ENCODE peak calls at places on chromosome 9, in four cellular contexts. E is GM12878, B is K562, D is HepG2. J is an unnamed sample.

GRCh38 chr9:134947265-134947955 is 29.7 kb upstream of the FCN1 start:
- DNase-seq in E (no peak), B (no peak), D (no peak), J (no peak)

GRCh38 chr9:112868461-112868860 is 22.2 kb downstream of the SLC46A2 start:
- DNase-seq in E (no peak), B (no peak), D (no peak), J (no peak)

GRCh38 chr9:121718063-121718462 is 66.6 kb downstream of the DAB2IP start:
- DNase-seq in E (no peak), B (no peak), D (no peak), J (no peak)

GRCh38 chr9:37104183-37104889 is 16.0 kb upstream of the ZCCHC7 start:
- DNase-seq in E (no peak), B (peak), D (no peak), J (no peak)

GRCh38 chr9:96769989-96770388 is 7.9 kb downstream of the ZNF510 start:
- DNase-seq in E (no peak), B (no peak), D (no peak), J (no peak)

GRCh38 chr9:132141364-132141947 is 20.4 kb upstream of the NTNG2 start:
- DNase-seq in E (no peak), B (no peak), D (no peak), J (no peak)

GRCh38 chr9:35333551-35333950 is 156.4 kb upstream of the RUSC2 start:
- DNase-seq in E (no peak), B (no peak), D (no peak), J (no peak)

GRCh38 chr9:135478858-135479468 is 619 bp upstream of the PPP1R26 start:
- DNase-seq in E (no peak), B (peak), D (peak), J (peak)

GRCh38 chr9:84317563-84317962 is 23.0 kb downstream of the SLC28A3 start:
- DNase-seq in E (no peak), B (no peak), D (no peak), J (no peak)

DNA sequence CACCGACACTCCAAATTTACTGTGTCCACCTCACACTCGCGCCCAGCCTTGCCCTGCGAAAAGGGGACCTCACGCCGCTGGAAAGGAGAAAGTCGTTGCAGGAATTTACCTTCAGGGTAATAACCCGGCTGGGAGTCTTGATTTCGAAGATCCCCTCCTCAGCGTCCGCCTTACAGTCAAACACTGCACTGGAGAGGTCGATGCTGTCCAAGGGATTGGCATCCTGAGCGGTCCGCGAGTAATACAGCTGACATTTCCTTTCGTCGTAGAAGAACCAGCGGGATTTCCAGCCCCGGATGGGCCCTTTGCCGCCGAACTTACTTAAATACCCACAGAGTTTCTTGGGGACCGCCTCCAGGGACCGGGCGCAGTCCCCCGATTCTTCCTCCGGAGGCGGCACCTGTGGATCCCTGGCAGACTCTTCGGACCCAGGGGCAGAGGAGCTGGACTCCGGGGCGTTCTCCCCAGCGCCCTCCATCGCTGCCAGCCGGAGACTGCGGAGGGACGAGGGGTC is 328 bp downstream of the TBC1D2 start:
- DNase-seq in E (no peak), B (no peak), D (no peak), J (peak)
- TF ChIP-seq FOXK2 in E (no peak), B (no peak), D (no peak), J (no peak)

DNA sequence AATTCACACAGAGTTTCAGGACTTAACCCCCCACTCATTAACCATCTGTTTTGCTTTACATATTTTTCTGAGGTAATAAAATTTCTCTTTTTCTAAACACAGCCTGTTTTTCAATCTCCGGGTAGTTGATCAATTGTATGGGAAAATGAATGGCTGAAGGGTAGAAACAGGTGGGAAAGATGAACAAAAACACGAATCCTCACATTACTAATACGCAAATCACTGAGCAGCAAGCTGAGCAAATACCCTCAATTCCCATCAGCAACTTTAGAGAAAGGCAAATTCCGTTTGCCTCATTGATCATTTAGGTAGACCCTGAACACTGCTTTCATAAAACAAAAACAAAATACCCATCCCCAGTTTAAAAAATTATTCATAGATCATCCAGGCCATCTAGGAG is 1.9 kb upstream of the CD274 start:
- DNase-seq in E (no peak), B (no peak), D (no peak), J (no peak)
- TF ChIP-seq FOXK2 in E (no peak), B (no peak), D (no peak), J (no peak)

DNA sequence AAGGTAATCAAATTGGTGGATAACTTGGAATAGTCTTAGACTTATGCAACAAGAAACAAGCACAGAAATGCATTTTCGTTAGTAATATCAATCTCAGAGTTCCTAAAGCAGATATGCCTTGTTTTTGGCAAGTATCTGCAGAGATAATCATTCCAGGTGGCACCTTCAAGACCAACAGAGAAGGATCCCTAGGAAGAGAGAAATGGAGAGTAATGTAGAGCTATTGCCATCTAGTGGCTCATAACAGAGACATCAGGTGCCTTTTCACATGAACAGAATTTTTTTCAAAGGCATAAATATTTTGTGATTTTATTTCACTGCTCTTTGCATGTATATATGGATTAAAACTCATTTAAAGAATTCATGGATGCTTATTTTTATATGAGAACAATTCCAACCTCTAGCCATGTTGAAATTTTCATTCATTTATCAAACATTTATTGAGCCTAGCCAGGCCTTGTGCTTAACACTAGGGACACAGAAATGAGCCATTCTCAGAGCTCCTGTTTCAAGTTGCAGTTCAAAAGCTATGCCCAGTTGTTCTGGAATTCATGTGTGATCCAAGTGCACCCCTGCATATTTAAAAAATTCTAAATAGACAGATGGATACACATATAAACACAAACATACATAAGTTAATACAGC is 117.5 kb upstream of the OR13F1 start:
- DNase-seq in E (no peak), B (peak), D (peak), J (peak)
- TF ChIP-seq FOXK2 in E (no peak), B (no peak), D (no peak), J (no peak)

GRCh38 chr9:129006328-129007034 is 21.6 kb downstream of the SH3GLB2 start:
- DNase-seq in E (no peak), B (peak), D (peak), J (peak)
- TF ChIP-seq FOXK2 in E (no peak), B (no peak), D (no peak), J (no peak)

GRCh38 chr9:26043431-26043830 is 365.2 kb upstream of the TUSC1 start:
- DNase-seq in E (no peak), B (no peak), D (no peak), J (no peak)
- TF ChIP-seq FOXK2 in E (no peak), B (no peak), D (no peak), J (no peak)

GRCh38 chr9:114930063-114930812 is at the start of gene TNFSF8:
- DNase-seq in E (no peak), B (no peak), D (no peak), J (no peak)
- TF ChIP-seq FOXK2 in E (no peak), B (no peak), D (no peak), J (no peak)

GRCh38 chr9:90894956-90895687 is 93.5 kb downstream of the SYK start:
- DNase-seq in E (no peak), B (peak), D (peak), J (peak)
- TF ChIP-seq FOXK2 in E (no peak), B (no peak), D (no peak), J (no peak)

GRCh38 chr9:101707708-101708107 is 30.7 kb downstream of the GRIN3A start:
- DNase-seq in E (no peak), B (no peak), D (no peak), J (no peak)

GRCh38 chr9:101706929-101707328 is 31.5 kb downstream of the GRIN3A start:
- DNase-seq in E (no peak), B (no peak), D (no peak), J (no peak)

GRCh38 chr9:101702257-101702656 is 36.2 kb downstream of the GRIN3A start:
- DNase-seq in E (no peak), B (no peak), D (no peak), J (no peak)

GRCh38 chr9:101706261-101706798 is 32.1 kb downstream of the GRIN3A start:
- DNase-seq in E (no peak), B (no peak), D (no peak), J (no peak)

DNA sequence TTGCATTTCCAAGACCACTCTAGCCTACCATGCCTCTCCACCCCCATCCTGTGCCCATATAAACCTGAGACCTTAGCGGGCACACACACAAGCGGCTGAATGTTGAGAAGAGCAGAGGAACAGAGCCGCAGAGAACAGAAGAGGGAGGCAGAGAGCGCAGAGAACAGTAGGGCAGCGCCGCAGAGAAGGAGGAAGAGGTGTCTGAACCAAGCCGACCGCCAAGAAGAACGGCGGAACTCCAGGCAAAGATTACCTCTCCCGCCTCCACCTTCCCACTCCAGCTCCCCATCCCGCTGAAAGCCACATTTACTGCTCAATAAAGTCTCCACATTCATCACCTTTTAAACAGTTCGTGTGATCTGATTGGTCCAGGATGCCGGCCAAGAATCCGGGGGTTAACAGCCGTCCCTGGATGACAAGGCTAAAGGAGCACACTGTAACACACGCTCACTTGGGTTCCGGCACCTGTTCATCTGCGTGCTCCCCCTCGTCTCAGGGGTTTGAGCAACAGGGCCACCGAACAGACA is 33.2 kb downstream of the GRIN3A start:
- DNase-seq in E (no peak), B (no peak), D (no peak), J (peak)
- TF ChIP-seq FOXK2 in E (no peak), B (no peak), D (no peak), J (no peak)

J was measured in HEK293T.